ENCODE peak calls at places on chromosomes 16 and 17, in seven cellular contexts. One of them, this sample, is unnamed.

GRCh38 chr17:45857977-45858708 is 13.5 kb downstream of the SPPL2C start:
- DNase-seq in HFF-Myc: no peak
- DNase-seq in cardiac fibroblast: peak
- DNase-seq in cardiac muscle cell: peak
- DNase-seq in CD8-positive, alpha-beta T cell: no peak
- DNase-seq in tibial nerve: peak
- DNase-seq in IMR-90: peak
- DNase-seq in this sample: no peak

GRCh38 chr16:65975049-65975708 is 391.3 kb upstream of the CDH5 start:
- DNase-seq in HFF-Myc: peak
- DNase-seq in cardiac fibroblast: peak
- DNase-seq in cardiac muscle cell: peak
- DNase-seq in CD8-positive, alpha-beta T cell: no peak
- DNase-seq in tibial nerve: no peak
- DNase-seq in IMR-90: peak
- DNase-seq in this sample: no peak

GRCh38 chr17:17315142-17315821 is 12.1 kb downstream of the NT5M start:
- DNase-seq in HFF-Myc: no peak
- DNase-seq in cardiac fibroblast: no peak
- DNase-seq in cardiac muscle cell: no peak
- DNase-seq in CD8-positive, alpha-beta T cell: no peak
- DNase-seq in tibial nerve: no peak
- DNase-seq in IMR-90: no peak
- DNase-seq in this sample: no peak

GRCh38 chr17:77375917-77376651 is 235.3 kb downstream of the SEC14L1 start:
- DNase-seq in HFF-Myc: no peak
- DNase-seq in cardiac fibroblast: peak
- DNase-seq in cardiac muscle cell: peak
- DNase-seq in CD8-positive, alpha-beta T cell: peak
- DNase-seq in tibial nerve: no peak
- DNase-seq in IMR-90: peak
- DNase-seq in this sample: peak

GRCh38 chr16:49158029-49158642 is 123.5 kb downstream of the CBLN1 start:
- DNase-seq in HFF-Myc: peak
- DNase-seq in cardiac fibroblast: peak
- DNase-seq in cardiac muscle cell: no peak
- DNase-seq in CD8-positive, alpha-beta T cell: no peak
- DNase-seq in tibial nerve: no peak
- DNase-seq in IMR-90: peak
- DNase-seq in this sample: no peak

GRCh38 chr17:64230551-64231408 is 32.3 kb downstream of the TEX2 start:
- DNase-seq in HFF-Myc: peak
- DNase-seq in cardiac fibroblast: peak
- DNase-seq in cardiac muscle cell: peak
- DNase-seq in CD8-positive, alpha-beta T cell: no peak
- DNase-seq in tibial nerve: peak
- DNase-seq in IMR-90: peak
- DNase-seq in this sample: peak

GRCh38 chr16:7921360-7921759 is 588.7 kb downstream of the RBFOX1 start:
- DNase-seq in HFF-Myc: no peak
- DNase-seq in cardiac fibroblast: no peak
- DNase-seq in cardiac muscle cell: no peak
- DNase-seq in CD8-positive, alpha-beta T cell: no peak
- DNase-seq in tibial nerve: no peak
- DNase-seq in IMR-90: no peak
- DNase-seq in this sample: no peak

GRCh38 chr16:27083861-27084261 is 17.1 kb downstream of the C16orf82 start:
- DNase-seq in HFF-Myc: no peak
- DNase-seq in cardiac fibroblast: no peak
- DNase-seq in cardiac muscle cell: no peak
- DNase-seq in CD8-positive, alpha-beta T cell: no peak
- DNase-seq in tibial nerve: no peak
- DNase-seq in IMR-90: no peak
- DNase-seq in this sample: no peak

GRCh38 chr17:74569392-74570003 is 2.2 kb upstream of the CD300H start:
- DNase-seq in HFF-Myc: peak
- DNase-seq in cardiac fibroblast: peak
- DNase-seq in cardiac muscle cell: peak
- DNase-seq in CD8-positive, alpha-beta T cell: no peak
- DNase-seq in tibial nerve: peak
- DNase-seq in IMR-90: peak
- DNase-seq in this sample: peak

GRCh38 chr17:77414811-77415400 is 274.1 kb downstream of the SEC14L1 start:
- DNase-seq in HFF-Myc: no peak
- DNase-seq in cardiac fibroblast: no peak
- DNase-seq in cardiac muscle cell: no peak
- DNase-seq in CD8-positive, alpha-beta T cell: no peak
- DNase-seq in tibial nerve: no peak
- DNase-seq in IMR-90: no peak
- DNase-seq in this sample: no peak

GRCh38 chr17:66749217-66749832 is 85.6 kb upstream of the CACNG5 start:
- DNase-seq in HFF-Myc: no peak
- DNase-seq in cardiac fibroblast: no peak
- DNase-seq in cardiac muscle cell: no peak
- DNase-seq in CD8-positive, alpha-beta T cell: no peak
- DNase-seq in tibial nerve: no peak
- DNase-seq in IMR-90: no peak
- DNase-seq in this sample: no peak

GRCh38 chr17:56594528-56595418 is 1.3 kb downstream of the NOG start:
- DNase-seq in HFF-Myc: no peak
- DNase-seq in cardiac fibroblast: peak
- DNase-seq in cardiac muscle cell: no peak
- DNase-seq in CD8-positive, alpha-beta T cell: peak
- DNase-seq in tibial nerve: no peak
- DNase-seq in IMR-90: peak
- DNase-seq in this sample: no peak

GRCh38 chr16:84700518-84701277 is 898 bp downstream of the USP10 start:
- DNase-seq in HFF-Myc: no peak
- DNase-seq in cardiac fibroblast: peak
- DNase-seq in cardiac muscle cell: no peak
- DNase-seq in CD8-positive, alpha-beta T cell: peak
- DNase-seq in tibial nerve: peak
- DNase-seq in IMR-90: peak
- DNase-seq in this sample: no peak

GRCh38 chr17:76781056-76781982 is 43.4 kb downstream of the MFSD11 start:
- DNase-seq in HFF-Myc: no peak
- DNase-seq in cardiac fibroblast: no peak
- DNase-seq in cardiac muscle cell: no peak
- DNase-seq in CD8-positive, alpha-beta T cell: no peak
- DNase-seq in tibial nerve: no peak
- DNase-seq in IMR-90: no peak
- DNase-seq in this sample: no peak

GRCh38 chr16:79392081-79392480 is 208.5 kb downstream of the MAF start:
- DNase-seq in HFF-Myc: no peak
- DNase-seq in cardiac fibroblast: no peak
- DNase-seq in cardiac muscle cell: no peak
- DNase-seq in CD8-positive, alpha-beta T cell: no peak
- DNase-seq in tibial nerve: no peak
- DNase-seq in IMR-90: no peak
- DNase-seq in this sample: no peak

GRCh38 chr16:83011939-83012338 is 385.2 kb downstream of the CDH13 start:
- DNase-seq in HFF-Myc: no peak
- DNase-seq in cardiac fibroblast: no peak
- DNase-seq in cardiac muscle cell: no peak
- DNase-seq in CD8-positive, alpha-beta T cell: no peak
- DNase-seq in tibial nerve: no peak
- DNase-seq in IMR-90: no peak
- DNase-seq in this sample: no peak

GRCh38 chr16:86167061-86167460 is 268.1 kb downstream of the IRF8 start:
- DNase-seq in HFF-Myc: no peak
- DNase-seq in cardiac fibroblast: no peak
- DNase-seq in cardiac muscle cell: no peak
- DNase-seq in CD8-positive, alpha-beta T cell: no peak
- DNase-seq in tibial nerve: no peak
- DNase-seq in IMR-90: no peak
- DNase-seq in this sample: no peak

GRCh38 chr17:72287586-72287985 is 166.8 kb downstream of the SOX9 start:
- DNase-seq in HFF-Myc: no peak
- DNase-seq in cardiac fibroblast: no peak
- DNase-seq in cardiac muscle cell: no peak
- DNase-seq in CD8-positive, alpha-beta T cell: no peak
- DNase-seq in tibial nerve: no peak
- DNase-seq in IMR-90: no peak
- DNase-seq in this sample: no peak

GRCh38 chr17:40111221-40112128 is 10.3 kb upstream of the MSL1 start:
- DNase-seq in HFF-Myc: peak
- DNase-seq in cardiac fibroblast: peak
- DNase-seq in cardiac muscle cell: peak
- DNase-seq in CD8-positive, alpha-beta T cell: peak
- DNase-seq in tibial nerve: peak
- DNase-seq in IMR-90: peak
- DNase-seq in this sample: peak
- H3K4me3 ChIP-seq in HFF-Myc: no peak
- H3K4me3 ChIP-seq in cardiac fibroblast: no peak
- H3K4me3 ChIP-seq in cardiac muscle cell: no peak
- H3K4me3 ChIP-seq in CD8-positive, alpha-beta T cell: peak
- H3K4me3 ChIP-seq in tibial nerve: no peak
- H3K4me3 ChIP-seq in IMR-90: no peak
- H3K4me3 ChIP-seq in this sample: peak

GRCh38 chr16:31087971-31088370 is 772 bp downstream of the PRSS53 start:
- DNase-seq in HFF-Myc: no peak
- DNase-seq in cardiac fibroblast: no peak
- DNase-seq in cardiac muscle cell: no peak
- DNase-seq in CD8-positive, alpha-beta T cell: no peak
- DNase-seq in tibial nerve: no peak
- DNase-seq in IMR-90: no peak
- DNase-seq in this sample: no peak

GRCh38 chr16:31089199-31089598 is 456 bp upstream of the PRSS53 start:
- DNase-seq in HFF-Myc: no peak
- DNase-seq in cardiac fibroblast: no peak
- DNase-seq in cardiac muscle cell: no peak
- DNase-seq in CD8-positive, alpha-beta T cell: no peak
- DNase-seq in tibial nerve: no peak
- DNase-seq in IMR-90: no peak
- DNase-seq in this sample: no peak

GRCh38 chr16:31092330-31092729 is 2.3 kb downstream of the VKORC1 start:
- DNase-seq in HFF-Myc: no peak
- DNase-seq in cardiac fibroblast: no peak
- DNase-seq in cardiac muscle cell: no peak
- DNase-seq in CD8-positive, alpha-beta T cell: no peak
- DNase-seq in tibial nerve: no peak
- DNase-seq in IMR-90: peak
- DNase-seq in this sample: no peak

GRCh38 chr16:31088459-31089183 is at the start of gene PRSS53:
- DNase-seq in HFF-Myc: no peak
- DNase-seq in cardiac fibroblast: no peak
- DNase-seq in cardiac muscle cell: no peak
- DNase-seq in CD8-positive, alpha-beta T cell: no peak
- DNase-seq in tibial nerve: no peak
- DNase-seq in IMR-90: no peak
- DNase-seq in this sample: no peak

DNA sequence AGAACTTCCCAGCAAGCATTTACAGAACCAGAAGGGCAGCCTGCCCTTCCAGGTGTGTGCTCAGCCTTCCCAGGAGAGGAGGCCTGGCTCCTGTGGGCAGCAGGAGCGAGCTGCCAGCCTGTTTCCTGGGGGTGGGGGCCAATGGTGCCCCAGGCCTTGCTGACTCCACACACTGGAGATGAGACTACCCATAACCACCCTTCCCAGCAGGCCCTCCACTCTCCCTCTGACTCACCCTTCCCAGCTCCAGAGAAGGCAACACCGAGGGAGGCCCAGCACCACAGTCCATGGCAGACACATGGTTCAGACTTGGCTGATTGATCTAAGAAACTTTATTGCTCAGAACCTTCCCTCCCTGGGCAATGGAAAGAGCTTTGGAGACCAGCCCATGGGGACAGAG is 1.8 kb upstream of the PRSS53 start:
- DNase-seq in HFF-Myc: no peak
- DNase-seq in cardiac fibroblast: no peak
- DNase-seq in cardiac muscle cell: no peak
- DNase-seq in CD8-positive, alpha-beta T cell: no peak
- DNase-seq in tibial nerve: no peak
- DNase-seq in IMR-90: peak
- DNase-seq in this sample: no peak
- TF ChIP-seq CTCF in HFF-Myc: no peak
- TF ChIP-seq CTCF in cardiac fibroblast: no peak
- TF ChIP-seq CTCF in cardiac muscle cell: no peak
- TF ChIP-seq CTCF in CD8-positive, alpha-beta T cell: no peak
- TF ChIP-seq CTCF in tibial nerve: no peak
- TF ChIP-seq CTCF in IMR-90: no peak
- TF ChIP-seq CTCF in this sample: no peak

DNA sequence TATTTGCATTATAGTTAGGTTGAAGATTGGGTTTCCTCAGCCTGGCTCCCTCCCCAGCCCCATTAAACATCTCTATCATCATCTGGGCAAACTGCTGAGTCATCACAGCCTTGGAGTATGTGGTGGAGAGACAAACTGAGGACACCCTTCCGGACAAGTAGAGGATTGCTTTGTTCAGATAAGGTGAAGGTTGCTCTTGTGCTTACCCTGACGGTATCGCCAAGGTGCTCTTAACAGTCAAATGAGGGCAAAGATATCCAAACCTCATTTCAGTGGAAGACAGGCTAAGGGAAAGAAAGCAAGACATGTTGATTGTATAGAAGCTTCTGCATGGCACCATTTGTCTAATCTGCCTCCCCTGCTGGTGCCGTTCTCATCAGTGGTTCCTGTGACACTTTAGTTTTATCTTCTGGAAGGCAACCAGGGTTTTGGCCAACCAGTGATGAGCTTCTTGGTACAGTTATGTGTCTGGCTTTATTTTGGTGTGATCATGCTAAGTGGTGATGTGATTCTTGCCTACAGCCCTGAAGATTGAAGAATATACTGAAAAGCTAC is 56.9 kb upstream of the LGALS9 start:
- DNase-seq in HFF-Myc: no peak
- DNase-seq in cardiac fibroblast: peak
- DNase-seq in cardiac muscle cell: peak
- DNase-seq in CD8-positive, alpha-beta T cell: no peak
- DNase-seq in tibial nerve: no peak
- DNase-seq in IMR-90: peak
- DNase-seq in this sample: no peak
- H3K4me3 ChIP-seq in HFF-Myc: no peak
- H3K4me3 ChIP-seq in cardiac fibroblast: no peak
- H3K4me3 ChIP-seq in cardiac muscle cell: no peak
- H3K4me3 ChIP-seq in CD8-positive, alpha-beta T cell: no peak
- H3K4me3 ChIP-seq in tibial nerve: no peak
- H3K4me3 ChIP-seq in IMR-90: no peak
- H3K4me3 ChIP-seq in this sample: no peak

DNA sequence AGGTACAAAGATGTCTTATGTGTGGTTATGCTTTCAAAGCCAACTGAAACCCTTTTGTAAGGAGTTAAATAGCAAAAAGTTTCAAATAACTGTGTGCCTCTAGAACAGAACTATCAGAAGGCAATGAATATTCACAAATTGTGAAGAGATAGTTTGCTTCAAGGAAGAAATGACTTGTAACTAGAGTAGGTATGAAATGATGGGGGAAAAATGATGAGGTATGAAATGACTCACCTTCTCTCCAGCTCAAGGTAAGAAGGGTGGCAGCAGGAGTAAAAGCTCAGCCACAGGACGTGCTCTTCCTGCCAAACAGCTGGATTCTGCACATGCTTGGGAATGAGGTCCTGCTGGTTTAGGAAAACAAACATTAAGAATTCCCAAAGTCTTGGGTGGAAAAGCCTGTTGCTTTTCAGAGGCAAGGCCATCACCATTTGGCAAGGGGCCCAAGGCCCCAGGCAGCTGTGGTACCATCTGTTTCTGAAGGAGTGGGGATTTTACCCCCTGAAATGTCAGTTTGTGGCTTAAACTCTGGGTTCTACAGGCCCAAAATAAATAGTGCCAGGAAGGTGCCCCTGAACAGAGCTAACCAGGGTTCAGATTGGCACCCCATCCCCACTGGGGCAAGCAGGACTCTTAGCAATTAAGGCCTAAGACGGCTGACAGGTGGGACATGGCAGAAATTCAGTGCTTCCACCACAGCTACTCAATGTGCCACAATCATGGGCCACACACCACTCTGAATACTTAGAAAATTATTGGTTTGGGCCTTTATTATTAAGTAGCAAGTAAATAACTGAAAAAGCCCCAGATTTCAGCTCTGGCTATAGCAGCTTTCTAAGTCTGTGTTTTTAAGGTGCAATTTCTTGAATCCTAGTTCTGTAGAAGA is 13.3 kb downstream of the HERPUD1 start:
- DNase-seq in HFF-Myc: no peak
- DNase-seq in cardiac fibroblast: no peak
- DNase-seq in cardiac muscle cell: no peak
- DNase-seq in CD8-positive, alpha-beta T cell: no peak
- DNase-seq in tibial nerve: no peak
- DNase-seq in IMR-90: peak
- DNase-seq in this sample: no peak
- TF ChIP-seq CTCF in HFF-Myc: no peak
- TF ChIP-seq CTCF in cardiac fibroblast: no peak
- TF ChIP-seq CTCF in cardiac muscle cell: no peak
- TF ChIP-seq CTCF in CD8-positive, alpha-beta T cell: no peak
- TF ChIP-seq CTCF in tibial nerve: no peak
- TF ChIP-seq CTCF in IMR-90: no peak
- TF ChIP-seq CTCF in this sample: no peak